ENCODE peak calls at places on chromosomes 11 and 22, in six cellular contexts. D is H1, U is GM12891, H is HepG2, J is GM12878, Y is K562. F is an unnamed sample.

GRCh38 chr22:23103199-23103954 is 33.1 kb downstream of the GNAZ start:
- DNase-seq in D (no peak), U (no peak), H (no peak), J (no peak), Y (peak), F (no peak)

GRCh38 chr11:14582835-14583234 is 60.8 kb upstream of the PDE3B start:
- DNase-seq in D (no peak), U (no peak), H (no peak), J (no peak), Y (no peak), F (no peak)

GRCh38 chr22:42964994-42965699 is 49.8 kb downstream of the PACSIN2 start:
- DNase-seq in D (no peak), U (no peak), H (peak), J (no peak), Y (no peak), F (no peak)

GRCh38 chr22:23696326-23696851 is 5.6 kb downstream of the RGL4 start:
- DNase-seq in D (no peak), U (peak), H (no peak), J (peak), Y (no peak), F (peak)

GRCh38 chr11:120136356-120136755 is 1.6 kb downstream of the TRIM29 start:
- DNase-seq in D (no peak), U (peak), H (no peak), J (no peak), Y (no peak), F (no peak)

GRCh38 chr22:24945430-24945829 is 1.1 kb downstream of the LHFPL7 start:
- DNase-seq in D (no peak), U (no peak), H (no peak), J (no peak), Y (no peak), F (no peak)

GRCh38 chr22:23182289-23183106 is 2.2 kb downstream of the BCR start:
- DNase-seq in D (no peak), U (no peak), H (no peak), J (peak), Y (no peak), F (no peak)

GRCh38 chr11:23856654-23857053 is 640.2 kb upstream of the LUZP2 start:
- DNase-seq in D (no peak), U (no peak), H (no peak), J (no peak), Y (no peak), F (no peak)

GRCh38 chr11:119832536-119832935 is 103.5 kb upstream of the NECTIN1 start:
- DNase-seq in D (no peak), U (no peak), H (peak), J (no peak), Y (no peak), F (no peak)

GRCh38 chr11:7220636-7221035 is 31.1 kb upstream of the SYT9 start:
- DNase-seq in D (no peak), U (no peak), H (no peak), J (no peak), Y (no peak), F (no peak)

GRCh38 chr22:20238567-20239062 is 29.5 kb downstream of the RTN4R start:
- DNase-seq in D (peak), U (peak), H (peak), J (no peak), Y (peak), F (peak)

GRCh38 chr11:67543585-67543984 is 20.3 kb upstream of the CABP2 start:
- DNase-seq in D (no peak), U (no peak), H (no peak), J (no peak), Y (no peak), F (no peak)

GRCh38 chr11:67546852-67547251 is 23.6 kb upstream of the CABP2 start:
- DNase-seq in D (no peak), U (no peak), H (no peak), J (no peak), Y (no peak), F (no peak)

GRCh38 chr11:67544591-67545242 is 21.5 kb upstream of the CABP2 start:
- DNase-seq in D (no peak), U (no peak), H (no peak), J (no peak), Y (no peak), F (no peak)

GRCh38 chr11:67542971-67543370 is 19.7 kb upstream of the CABP2 start:
- DNase-seq in D (no peak), U (no peak), H (no peak), J (no peak), Y (no peak), F (no peak)

GRCh38 chr11:67545280-67545679 is 22.0 kb upstream of the CABP2 start:
- DNase-seq in D (no peak), U (no peak), H (peak), J (no peak), Y (peak), F (no peak)
- TF ChIP-seq POLR2AphosphoS5 in D (no peak), U (no peak), H (no peak), J (no peak), Y (no peak), F (no peak)

GRCh38 chr11:90722552-90723190 is 499.8 kb upstream of the CHORDC1 start:
- DNase-seq in D (no peak), U (no peak), H (peak), J (no peak), Y (no peak), F (no peak)
- TF ChIP-seq TAF1 in D (no peak), U (no peak), H (no peak), J (no peak), Y (no peak), F (no peak)

DNA sequence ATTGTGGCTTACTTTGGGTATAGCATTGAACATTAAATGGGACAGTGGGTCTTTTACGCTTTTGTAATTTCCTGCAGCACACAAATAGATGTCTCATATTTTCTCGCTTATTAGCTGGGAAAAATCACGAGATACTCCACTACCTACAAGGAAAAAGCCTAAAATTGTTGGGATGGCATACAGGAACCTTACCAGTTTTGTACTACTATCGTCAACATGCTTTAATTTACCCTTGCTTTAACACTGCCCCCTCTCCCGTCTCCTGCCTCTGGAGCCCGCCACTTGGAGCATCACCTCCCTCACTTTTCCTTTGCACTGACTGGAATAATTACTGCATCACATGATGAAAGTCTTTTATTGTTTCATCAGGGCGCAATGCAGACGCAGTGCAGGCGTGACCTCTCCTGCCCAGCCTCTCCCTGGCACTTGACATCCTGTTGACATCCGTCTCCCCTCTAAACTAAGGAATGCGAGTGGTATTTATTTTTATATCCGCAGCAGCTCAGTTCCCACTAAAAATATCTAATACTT is 1.0 kb upstream of the FNBP4 start:
- DNase-seq in D (no peak), U (no peak), H (no peak), J (no peak), Y (no peak), F (no peak)
- TF ChIP-seq POLR2A in D (peak), U (peak), H (peak), J (no peak), Y (no peak), F (peak)

DNA sequence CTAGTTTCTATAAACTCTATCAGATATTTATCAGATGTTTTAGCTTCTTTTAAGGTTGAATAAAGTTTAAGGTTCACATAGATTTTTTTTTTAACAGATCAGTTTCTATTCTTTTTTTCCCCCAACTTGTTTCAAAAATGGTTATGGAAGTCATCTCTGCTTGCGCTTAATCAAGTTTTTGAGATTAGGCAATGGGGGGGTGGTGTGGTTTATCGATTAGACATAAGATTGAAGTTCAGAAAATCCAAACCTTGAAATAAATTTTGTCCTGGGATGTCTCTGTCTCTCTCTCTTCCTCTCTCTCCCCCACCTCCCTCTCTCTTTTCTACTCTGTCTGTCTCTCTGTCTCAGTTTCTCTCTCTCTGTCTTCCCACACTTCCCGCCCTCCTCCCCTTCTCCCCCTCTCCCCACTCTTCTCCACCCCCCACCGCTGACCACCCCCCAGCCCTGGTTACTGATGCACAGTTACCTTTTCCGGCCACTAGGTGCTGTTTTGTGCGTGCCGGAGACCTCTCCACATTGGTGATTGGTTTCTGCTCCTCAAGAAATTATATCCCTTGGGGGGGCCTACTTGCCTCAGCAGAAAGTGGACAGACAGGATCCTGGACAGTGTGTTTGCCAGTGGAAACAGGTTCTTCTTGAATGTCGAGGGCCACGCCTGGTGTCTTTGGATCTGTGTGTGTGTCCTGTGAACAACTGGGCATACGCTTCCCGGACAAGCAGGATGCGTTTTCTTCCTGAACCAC is 29.7 kb upstream of the ANO1 start:
- DNase-seq in D (no peak), U (no peak), H (no peak), J (no peak), Y (peak), F (no peak)
- TF ChIP-seq POLR2AphosphoS5 in D (no peak), U (no peak), H (no peak), J (no peak), Y (no peak), F (no peak)

DNA sequence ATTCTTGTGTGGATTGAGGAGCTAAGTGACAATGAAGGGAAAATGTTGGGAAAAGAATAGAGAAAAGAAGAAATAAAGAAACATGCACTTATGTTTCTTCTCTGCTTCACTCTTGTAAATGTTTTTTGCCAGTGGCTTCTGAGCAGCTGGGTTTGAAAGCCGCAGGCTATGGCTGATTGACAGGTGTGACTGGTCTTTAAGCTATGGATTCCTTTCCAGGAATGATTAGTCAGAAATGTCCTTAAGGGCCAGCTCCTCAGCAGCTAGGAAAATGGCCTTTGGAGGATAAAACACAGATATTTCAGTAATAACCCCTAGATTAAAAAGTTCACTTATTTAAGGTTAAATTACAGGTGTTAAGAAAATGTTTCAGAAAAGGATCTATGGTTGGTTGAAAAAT is 6.5 kb upstream of the USP28 start:
- DNase-seq in D (no peak), U (no peak), H (no peak), J (no peak), Y (peak), F (no peak)
- TF ChIP-seq TAF1 in D (no peak), U (no peak), H (no peak), J (no peak), Y (no peak), F (no peak)

DNA sequence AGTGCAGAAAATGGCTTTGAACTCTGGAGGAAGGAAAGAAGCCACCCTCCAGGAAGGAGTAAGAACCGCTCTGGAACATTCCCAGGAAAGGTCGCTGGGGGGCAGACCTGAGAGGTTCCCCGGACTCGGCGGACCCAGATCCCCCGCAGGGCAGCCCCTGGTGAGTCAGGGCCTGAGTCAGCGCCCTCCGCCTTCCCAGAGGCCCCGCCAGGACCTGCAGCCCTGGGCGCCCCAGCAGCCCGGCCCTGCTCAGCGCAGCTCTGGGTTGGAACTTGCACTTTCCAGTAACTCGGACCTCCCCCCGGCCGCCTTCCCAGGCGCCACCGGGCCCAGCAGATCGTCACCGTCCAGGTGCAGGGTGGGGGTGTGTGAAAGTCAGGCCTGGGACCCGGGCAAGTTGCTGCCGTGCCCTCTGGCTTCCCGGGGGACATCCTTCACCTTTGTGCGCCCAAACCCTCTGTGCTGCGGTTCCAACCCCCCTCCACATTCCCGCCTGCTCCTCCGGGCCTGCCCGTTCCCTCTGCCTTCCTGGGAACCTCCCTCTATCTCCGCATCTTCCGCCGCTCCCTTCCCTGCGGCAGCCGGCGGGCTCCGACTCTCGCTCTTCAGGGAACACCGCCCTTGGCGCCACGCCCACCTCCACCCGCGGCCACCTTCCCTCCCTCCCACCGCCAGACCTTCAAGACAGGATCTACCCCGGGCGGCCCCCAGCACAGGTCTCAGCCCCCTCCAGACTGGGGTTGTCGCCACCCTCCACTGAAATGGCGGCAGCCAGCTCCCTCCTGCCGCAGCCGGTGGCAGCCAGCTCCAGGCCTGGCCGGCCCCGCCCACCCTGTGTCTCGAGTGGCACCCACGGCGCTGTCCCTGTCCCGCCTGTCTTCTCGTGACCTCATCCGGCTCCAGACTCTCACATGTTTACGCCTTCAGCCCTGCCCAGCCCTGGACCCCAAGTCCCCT is 36.8 kb upstream of the WNT7B start:
- DNase-seq in D (peak), U (peak), H (peak), J (no peak), Y (peak), F (peak)
- TF ChIP-seq POLR2A in D (no peak), U (no peak), H (peak), J (peak), Y (peak), F (peak)

DNA sequence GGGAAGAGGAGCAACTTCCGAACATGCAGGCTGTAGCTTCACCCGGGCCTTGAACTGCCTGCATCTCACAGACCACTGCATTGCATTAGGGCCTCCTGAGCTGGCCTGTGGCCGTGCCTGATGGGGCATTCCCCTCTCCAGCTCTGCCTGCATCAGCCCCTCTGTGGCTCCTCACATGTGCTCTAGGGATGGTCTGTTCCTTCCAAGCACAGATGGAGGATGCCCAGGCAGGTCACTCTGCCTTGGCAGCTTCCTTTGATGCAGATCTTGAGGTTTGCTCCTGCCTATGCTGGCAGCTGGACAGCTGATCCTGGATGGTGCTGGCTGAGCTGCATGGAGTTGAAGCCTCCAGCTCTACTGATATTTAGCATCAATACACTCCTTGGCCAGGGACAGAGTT is 28.5 kb downstream of the AMPD3 start:
- DNase-seq in D (no peak), U (no peak), H (no peak), J (no peak), Y (no peak), F (no peak)
- TF ChIP-seq POLR2AphosphoS5 in D (no peak), U (no peak), H (no peak), J (no peak), Y (no peak), F (no peak)

F was measured in GM12892.